ENCODE peak calls at places on chromosomes 13 and 19, in five cellular contexts. H is activated naive CD4-positive, alpha-beta T cell; G is WTC11; A is AG08395; P is NCI-H510A treated with DMSO at 0.1 percent for 48 hours. X is an unnamed sample.

GRCh38 chr19:22784051-22784450 is at the start of gene ZNF99:
- DNase-seq in H (no peak), P (no peak), G (no peak), A (no peak), X (no peak)

GRCh38 chr13:104143760-104144406 is 1077.7 kb upstream of the SLC10A2 start:
- DNase-seq in G (peak), A (no peak), P (peak), H (no peak), X (peak)

GRCh38 chr19:30670562-30671513 is 298.7 kb downstream of the ZNF536 start:
- DNase-seq in H (no peak), A (no peak), P (no peak), G (no peak), X (no peak)

GRCh38 chr19:14530005-14530348 is 583 bp downstream of the TECR start:
- DNase-seq in P (no peak), G (no peak), A (no peak), H (no peak), X (peak)

GRCh38 chr19:10651821-10652220 is 2.3 kb upstream of the ILF3 start:
- DNase-seq in H (no peak), A (no peak), P (no peak), G (no peak), X (no peak)

GRCh38 chr19:4815426-4816387 is 15.8 kb downstream of the TICAM1 start:
- DNase-seq in H (peak), A (peak), G (peak), P (peak), X (peak)

GRCh38 chr19:6828698-6829633 is 56.5 kb downstream of the VAV1 start:
- DNase-seq in H (no peak), A (no peak), G (peak), P (no peak), X (no peak)

GRCh38 chr19:46390866-46391265 is 22.5 kb downstream of the CCDC8 start:
- DNase-seq in A (peak), H (no peak), G (no peak), P (no peak), X (no peak)

GRCh38 chr13:50766043-50766442 is 77.4 kb downstream of the DLEU7 start:
- DNase-seq in G (no peak), A (peak), H (no peak), P (no peak), X (no peak)

GRCh38 chr19:48398329-48399235 is 5.1 kb downstream of the GRIN2D start:
- DNase-seq in A (peak), G (peak), P (peak), H (peak), X (peak)

GRCh38 chr19:35790981-35791813 is 15.8 kb downstream of the ARHGAP33 start:
- DNase-seq in G (no peak), P (peak), H (no peak), A (no peak), X (peak)

X was measured in nephron progenitor cell.